ENCODE peak calls at places on chromosomes 2 and 18, in seven cellular contexts. R, K, A, Y, I, E and T are unnamed samples. For H3K36me3, the result is how much of the 10 kb centered on the place peaks cover.

GRCh38 chr2:151350579-151351195 is 6.7 kb upstream of the TNFAIP6 start:
- DNase-seq in A (no peak), I (no peak), R (no peak), E (peak), Y (no peak), K (no peak), T (no peak)

GRCh38 chr18:49846263-49846662 is 32.9 kb upstream of the ACAA2 start:
- DNase-seq in R (no peak), A (no peak), I (no peak), K (no peak), Y (no peak), E (peak), T (no peak)

GRCh38 chr2:9769171-9770005 is 73.9 kb upstream of the TAF1B start:
- DNase-seq in R (no peak), Y (peak), K (peak), E (no peak), I (peak), A (no peak), T (no peak)

GRCh38 chr18:61797691-61798590 is 94.9 kb downstream of the RNF152 start:
- DNase-seq in K (no peak), E (no peak), I (no peak), Y (no peak), R (no peak), A (no peak), T (no peak)

GRCh38 chr18:58005036-58005435 is 39.0 kb upstream of the NEDD4L start:
- DNase-seq in E (peak), I (no peak), R (no peak), K (no peak), A (no peak), Y (no peak), T (no peak)

GRCh38 chr2:30914456-30914855 is 107.2 kb upstream of the CAPN13 start:
- DNase-seq in A (no peak), K (no peak), E (no peak), Y (no peak), R (no peak), I (no peak), T (no peak)

GRCh38 chr2:167462379-167462778 is 574.1 kb downstream of the XIRP2 start:
- DNase-seq in R (no peak), A (no peak), K (no peak), I (no peak), E (no peak), Y (no peak), T (no peak)

GRCh38 chr2:230693411-230693810 is 19.2 kb upstream of the CAB39 start:
- DNase-seq in A (no peak), K (no peak), E (no peak), Y (no peak), I (no peak), R (no peak), T (no peak)

GRCh38 chr2:237299897-237300296 is 114.1 kb downstream of the COL6A3 start:
- DNase-seq in E (peak), I (no peak), K (no peak), Y (no peak), R (no peak), A (no peak), T (no peak)

GRCh38 chr2:173066887-173067676 is 8.6 kb upstream of the MAP3K20 start:
- DNase-seq in Y (no peak), K (no peak), R (no peak), A (no peak), I (no peak), E (no peak), T (no peak)

GRCh38 chr18:56221195-56222065 is 417.0 kb downstream of the TXNL1 start:
- DNase-seq in K (no peak), I (peak), E (no peak), R (no peak), Y (no peak), A (no peak), T (no peak)

GRCh38 chr2:127626175-127626574 is 19.8 kb upstream of the GPR17 start:
- DNase-seq in Y (no peak), I (no peak), A (peak), R (peak), E (no peak), K (no peak), T (no peak)

GRCh38 chr2:121955313-121956211 is 200.1 kb downstream of the TSN start:
- DNase-seq in R (no peak), I (peak), E (no peak), K (no peak), Y (no peak), A (no peak), T (no peak)

GRCh38 chr2:95305341-95306058 is 8.4 kb downstream of the KCNIP3 start:
- DNase-seq in K (no peak), A (no peak), Y (no peak), I (peak), E (no peak), R (no peak), T (peak)

GRCh38 chr2:37916512-37917082 is 8.5 kb upstream of the RMDN2 start:
- DNase-seq in R (no peak), I (peak), A (no peak), E (peak), Y (no peak), K (peak), T (no peak)

GRCh38 chr2:120433816-120434290 is 87.9 kb downstream of the INHBB start:
- DNase-seq in Y (no peak), A (peak), I (no peak), E (no peak), K (no peak), R (no peak), T (no peak)

DNA sequence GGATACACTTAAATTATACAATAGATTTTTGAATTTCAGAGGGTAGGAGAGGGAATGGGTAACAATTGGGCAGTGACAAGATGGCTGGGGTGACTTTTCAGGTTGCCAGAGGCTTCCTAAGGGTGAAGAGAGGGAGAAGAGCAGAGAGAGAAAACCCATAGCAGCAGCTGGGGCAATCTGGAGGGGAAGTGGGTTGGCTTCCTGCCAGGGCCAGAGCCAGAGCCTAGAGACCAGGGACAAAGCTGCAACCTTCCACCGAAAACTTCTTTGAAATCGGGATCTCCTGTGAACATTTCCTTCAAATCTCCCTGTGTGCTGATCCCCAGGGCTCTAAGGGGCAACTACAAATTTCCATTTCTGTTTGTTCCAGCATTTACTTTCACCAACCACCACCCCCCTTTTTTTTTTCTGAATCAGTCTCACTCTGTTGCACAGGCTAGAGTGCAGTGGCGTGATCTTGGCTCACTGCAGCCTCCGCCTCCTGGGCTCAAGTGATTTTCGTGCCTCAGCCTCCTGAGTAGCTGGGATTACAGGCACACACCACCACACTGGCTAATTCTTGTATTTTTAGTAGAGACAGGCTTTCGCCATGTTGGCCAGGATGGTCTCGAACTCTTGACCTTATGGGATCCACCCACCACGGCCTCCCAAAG is 3.1 kb upstream of the EMILIN1 start:
- DNase-seq in R (peak), Y (no peak), K (no peak), A (peak), I (no peak), E (no peak), T (peak)
- H3K4me3 ChIP-seq in R (no peak), Y (no peak), K (no peak), A (no peak), I (no peak), E (no peak), T (no peak)

GRCh38 chr2:36911012-36911411 is 55.3 kb downstream of the STRN start:
- DNase-seq in A (no peak), I (no peak), Y (no peak), E (no peak), R (no peak), K (no peak), T (no peak)

GRCh38 chr2:36902385-36903120 is 63.8 kb downstream of the STRN start:
- DNase-seq in Y (no peak), R (no peak), E (no peak), I (no peak), A (no peak), K (no peak), T (no peak)

GRCh38 chr2:36904636-36905035 is 61.7 kb downstream of the STRN start:
- DNase-seq in A (no peak), R (no peak), Y (no peak), E (no peak), K (no peak), I (no peak), T (no peak)

DNA sequence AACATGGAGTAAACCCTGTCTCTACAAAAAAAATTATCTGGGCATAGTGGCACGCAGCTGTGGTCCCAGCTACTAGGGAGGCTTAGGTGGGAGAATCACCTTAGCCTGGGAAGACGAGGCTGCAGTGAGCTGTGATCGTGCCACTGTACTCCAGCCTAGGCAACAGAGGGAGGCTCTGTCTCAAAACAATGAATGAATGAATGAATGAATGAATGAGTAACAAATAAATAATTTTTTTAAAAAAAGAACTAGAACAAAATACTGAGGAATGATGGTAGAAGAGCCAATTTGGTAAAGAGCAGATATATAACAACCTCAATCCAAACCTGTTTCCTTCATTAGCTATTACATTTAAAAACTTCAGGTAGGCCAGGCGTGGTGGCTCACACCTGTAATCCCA is 60.1 kb downstream of the STRN start:
- DNase-seq in K (no peak), R (no peak), I (no peak), Y (no peak), A (no peak), E (no peak), T (no peak)
- H3K36me3 ChIP-seq in K (under half), R (under half), I (under half), Y (under half), A (under half), E (under half), T (under half)

GRCh38 chr2:63425079-63425416 is 163.2 kb downstream of the WDPCP start:
- DNase-seq in K (no peak), I (no peak), Y (no peak), R (no peak), E (no peak), A (no peak), T (no peak)

GRCh38 chr2:63425606-63426005 is 162.7 kb downstream of the WDPCP start:
- DNase-seq in Y (no peak), I (no peak), E (peak), K (no peak), R (no peak), A (no peak), T (no peak)

GRCh38 chr2:63424329-63425078 is 163.8 kb downstream of the WDPCP start:
- DNase-seq in A (no peak), K (no peak), Y (peak), R (no peak), E (peak), I (no peak), T (no peak)
- TF ChIP-seq CTCF in A (peak), K (no peak), Y (peak), R (peak), E (peak), I (peak), T (no peak)

GRCh38 chr2:218395456-218395825 is 4.2 kb upstream of the CTDSP1 start:
- DNase-seq in R (peak), I (no peak), Y (peak), K (no peak), A (peak), E (no peak), T (no peak)
- H3K4me3 ChIP-seq in R (peak), I (no peak), Y (peak), K (no peak), A (peak), E (peak), T (peak)

GRCh38 chr18:48798334-48799197 is 152.2 kb downstream of the SMAD7 start:
- DNase-seq in E (no peak), R (no peak), Y (no peak), K (peak), A (peak), I (peak), T (peak)
- H3K36me3 ChIP-seq in E (under half), R (under half), Y (under half), K (under half), A (under half), I (under half), T (under half)

DNA sequence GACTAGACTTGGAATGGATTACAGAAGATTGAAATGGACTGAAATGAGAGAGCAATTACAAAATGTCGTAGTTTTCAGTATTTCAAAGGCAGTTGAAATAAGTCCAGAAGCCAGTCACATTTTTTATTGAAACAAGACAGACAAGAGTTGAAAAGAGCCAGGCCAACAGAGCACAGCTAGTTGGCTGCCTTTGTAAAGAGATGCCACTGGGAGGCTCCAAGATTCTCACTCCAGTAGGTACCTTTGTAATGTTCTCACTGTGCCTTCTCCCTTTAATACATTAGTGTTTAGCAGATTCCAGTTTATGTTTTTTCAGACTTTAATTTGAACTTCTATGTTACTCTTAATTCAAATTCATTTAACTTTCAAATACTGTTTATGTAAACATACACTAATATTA is 234.8 kb downstream of the DSEL start:
- DNase-seq in A (no peak), K (no peak), Y (no peak), I (no peak), R (no peak), E (no peak), T (no peak)
- TF ChIP-seq CTCF in A (no peak), K (no peak), Y (no peak), I (no peak), R (no peak), E (no peak), T (no peak)

DNA sequence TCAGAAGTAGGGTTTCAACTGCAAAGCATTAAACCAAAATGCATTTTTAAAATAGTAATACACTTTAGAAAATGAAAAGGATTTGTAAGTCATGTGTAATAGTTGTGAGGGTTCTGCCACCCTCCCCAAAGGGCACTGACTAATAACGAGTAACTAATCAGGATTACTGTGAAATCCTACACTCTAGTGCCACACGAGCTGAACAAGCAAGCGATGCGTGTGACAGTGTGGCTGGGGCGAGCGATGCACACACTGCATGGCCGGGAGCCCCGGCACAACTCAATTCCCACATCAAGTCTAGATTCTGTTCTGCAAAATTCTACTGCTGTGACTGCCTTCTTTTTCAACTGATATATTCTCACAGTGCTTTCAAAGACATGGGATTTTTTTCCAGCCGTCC is 156.4 kb downstream of the SEPTIN10 start:
- DNase-seq in K (peak), R (no peak), A (peak), E (no peak), Y (no peak), I (no peak), T (no peak)
- H3K4me3 ChIP-seq in K (no peak), R (no peak), A (no peak), E (no peak), Y (no peak), I (no peak), T (no peak)

DNA sequence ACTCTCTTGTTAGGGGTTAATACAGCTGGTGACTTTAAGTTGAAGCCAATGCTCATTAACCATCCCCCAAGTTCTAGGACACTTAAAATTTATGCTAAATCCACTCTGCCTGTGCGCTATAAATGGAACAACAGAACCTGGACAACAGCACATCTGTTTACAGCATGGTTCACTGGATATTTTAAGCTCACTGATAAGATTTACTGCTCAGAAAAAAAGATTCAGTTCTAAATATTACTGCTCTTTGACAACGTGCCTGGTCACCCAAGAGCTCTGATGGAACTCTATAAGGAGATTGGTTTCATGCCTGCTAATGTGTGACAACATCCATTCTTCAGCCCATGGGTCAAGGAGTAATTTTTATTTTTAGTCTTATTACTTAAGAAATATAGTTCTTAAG is 27.5 kb downstream of the RNF103 start:
- DNase-seq in R (no peak), K (no peak), Y (no peak), E (no peak), I (no peak), A (no peak), T (no peak)
- H3K36me3 ChIP-seq in R (under half), K (under half), Y (under half), E (under half), I (under half), A (under half), T (under half)

GRCh38 chr2:42832289-42832634 is 39.9 kb upstream of the HAAO start:
- DNase-seq in A (no peak), K (no peak), E (no peak), R (no peak), I (no peak), Y (no peak), T (no peak)

GRCh38 chr2:42828487-42829416 is 36.4 kb upstream of the HAAO start:
- DNase-seq in R (peak), E (peak), K (peak), A (peak), Y (peak), I (peak), T (peak)

GRCh38 chr2:42830922-42831574 is 38.7 kb upstream of the HAAO start:
- DNase-seq in K (peak), I (no peak), E (no peak), R (no peak), A (no peak), Y (no peak), T (no peak)

GRCh38 chr2:42827647-42828486 is 35.5 kb upstream of the HAAO start:
- DNase-seq in I (peak), E (peak), K (peak), Y (peak), R (peak), A (peak), T (peak)

DNA sequence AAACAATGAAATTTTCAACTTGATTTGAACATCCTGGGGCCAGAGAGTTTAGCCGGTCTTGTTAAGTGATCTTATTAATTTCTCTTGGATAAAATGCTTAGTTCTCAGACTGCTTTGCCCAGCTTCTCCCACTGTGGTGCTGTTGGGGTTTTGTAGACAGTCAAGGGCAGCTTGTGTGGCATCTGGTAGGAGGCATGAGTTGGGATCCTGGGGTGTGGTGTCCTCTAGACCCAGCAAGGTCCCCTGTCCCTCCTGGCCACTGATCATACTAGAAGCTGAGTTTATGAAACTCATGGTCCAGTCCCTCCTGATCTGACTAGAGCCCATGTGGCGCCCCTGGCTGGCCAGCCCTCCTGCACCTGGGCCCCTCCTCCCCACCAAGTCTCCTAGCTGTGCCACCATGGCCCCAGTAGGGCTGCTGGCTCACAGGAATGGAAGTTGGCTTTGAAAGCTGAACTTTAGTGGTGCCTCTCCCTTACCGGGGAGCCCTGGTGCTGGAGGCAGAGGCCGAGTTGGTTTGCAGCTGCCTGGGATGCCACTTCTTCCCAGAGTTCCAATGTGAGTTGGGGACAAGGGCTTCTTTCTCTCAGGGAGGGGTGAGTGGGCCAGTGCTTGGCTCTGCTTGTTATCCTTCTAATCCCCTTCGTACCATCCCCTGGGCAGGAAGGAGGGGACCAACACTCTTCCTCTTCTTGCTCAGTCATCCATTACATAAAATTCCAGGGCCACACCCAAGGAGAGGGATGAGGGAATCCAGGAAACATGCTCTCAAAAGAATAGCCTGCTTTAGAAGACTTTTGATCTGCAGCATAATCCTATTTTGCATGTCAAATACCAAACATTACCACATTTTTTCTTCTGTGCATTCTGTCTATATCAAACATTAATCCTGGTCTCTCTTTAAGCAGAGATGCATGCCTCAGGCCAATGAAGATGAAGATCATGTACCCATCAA is 37.5 kb upstream of the HAAO start:
- DNase-seq in K (peak), Y (no peak), A (peak), R (no peak), E (no peak), I (no peak), T (no peak)
- TF ChIP-seq CTCF in K (no peak), Y (no peak), A (no peak), R (no peak), E (no peak), I (no peak), T (no peak)

GRCh38 chr2:20667151-20667530 is 197 bp downstream of the GDF7 start:
- DNase-seq in R (no peak), A (no peak), K (no peak), Y (no peak), E (no peak), I (no peak), T (no peak)
- H3K4me3 ChIP-seq in R (no peak), A (peak), K (no peak), Y (peak), E (peak), I (no peak), T (peak)